ENCODE peak calls at places on chromosomes 16 and 17, in five cellular contexts. Q is ecto neural progenitor cell; C is KBM-7; O is posterior vena cava; G is stimulated activated CD4-positive, alpha-beta T cell treated with anti-CD3 and anti-CD28 coated beads, Interleukin-2, amount 100 ng/mL, for 48 hours. S is an unnamed sample.

GRCh38 chr17:50763716-50764450 is 3.4 kb downstream of the ANKRD40CL start:
- DNase-seq in Q (peak), C (no peak), O (no peak), G (no peak), S (no peak)

GRCh38 chr16:11497851-11498289 is 88.8 kb downstream of the LITAF start:
- DNase-seq in Q (no peak), C (peak), O (peak), G (no peak), S (peak)

GRCh38 chr17:76866774-76867577 is 1.2 kb upstream of the MGAT5B start:
- DNase-seq in Q (no peak), C (no peak), O (no peak), G (no peak), S (no peak)

GRCh38 chr16:280991-281659 is 734 bp downstream of the ARHGDIG start:
- DNase-seq in Q (no peak), C (no peak), O (no peak), G (no peak), S (no peak)

GRCh38 chr16:4375717-4376116 is 4.1 kb downstream of the VASN start:
- DNase-seq in Q (no peak), C (no peak), O (no peak), G (no peak), S (no peak)

GRCh38 chr16:50842589-50842988 is 100.7 kb downstream of the CYLD start:
- DNase-seq in Q (peak), C (no peak), O (no peak), G (peak), S (no peak)

GRCh38 chr16:4534151-4534790 is 4.3 kb downstream of the CDIP1 start:
- DNase-seq in Q (no peak), C (no peak), O (no peak), G (no peak), S (no peak)

GRCh38 chr16:637081-638018 is 1.2 kb upstream of the METTL26 start:
- DNase-seq in Q (peak), C (peak), O (peak), G (peak), S (peak)

GRCh38 chr17:16027708-16028584 is 28.3 kb downstream of the TTC19 start:
- DNase-seq in Q (no peak), C (no peak), O (no peak), G (peak), S (peak)

GRCh38 chr17:83144421-83145357 is 65.3 kb downstream of the METRNL start:
- DNase-seq in Q (no peak), C (no peak), O (no peak), G (no peak), S (no peak)

GRCh38 chr17:65824901-65825300 is 263.5 kb upstream of the AXIN2 start:
- DNase-seq in Q (no peak), C (no peak), O (no peak), G (no peak), S (no peak)

GRCh38 chr16:75202069-75202590 is 4.8 kb downstream of the CTRB2 start:
- DNase-seq in Q (no peak), C (no peak), O (no peak), G (no peak), S (no peak)

GRCh38 chr17:83202002-83203000 is 122.9 kb downstream of the METRNL start:
- DNase-seq in Q (no peak), C (no peak), O (peak), G (no peak), S (no peak)

GRCh38 chr16:76246587-76246986 is 30.6 kb upstream of the CNTNAP4 start:
- DNase-seq in Q (no peak), C (no peak), O (no peak), G (no peak), S (no peak)

GRCh38 chr17:75087558-75088453 is at the start of gene SLC16A5:
- DNase-seq in Q (peak), C (peak), O (peak), G (peak), S (peak)

GRCh38 chr17:33940769-33941168 is 314.3 kb upstream of the CCL2 start:
- DNase-seq in Q (no peak), C (no peak), O (no peak), G (no peak), S (no peak)

GRCh38 chr17:8913091-8913490 is 45.6 kb upstream of the PIK3R6 start:
- DNase-seq in Q (no peak), C (no peak), O (no peak), G (no peak), S (no peak)

GRCh38 chr17:78120971-78121800 is 7.4 kb downstream of the TMC6 start:
- DNase-seq in Q (no peak), C (no peak), O (no peak), G (no peak), S (no peak)

GRCh38 chr17:63881935-63882601 is at the start of gene GH2:
- DNase-seq in Q (peak), C (peak), O (peak), G (peak), S (no peak)

GRCh38 chr17:46968896-46969295 is 10.2 kb downstream of the RPRML start:
- DNase-seq in Q (no peak), C (no peak), O (no peak), G (no peak), S (no peak)